ENCODE peak calls at places on chromosomes 12 and 14, in four cellular contexts. N is endothelial cell of umbilical vein, R is K562, W is GM12878. L is an unnamed sample.

GRCh38 chr12:109734219-109735000 is 20.8 kb downstream of the FAM222A start:
- DNase-seq in N (no peak), R (no peak), W (no peak), L (peak)

GRCh38 chr12:8088574-8088973 is 6.5 kb downstream of the NECAP1 start:
- DNase-seq in W (no peak), N (no peak), R (no peak), L (no peak)

GRCh38 chr14:101687756-101688546 is 73.6 kb upstream of the PPP2R5C start:
- DNase-seq in W (no peak), N (no peak), R (no peak), L (no peak)

GRCh38 chr12:66964629-66965028 is 285.8 kb upstream of the GRIP1 start:
- DNase-seq in N (no peak), W (no peak), R (no peak), L (no peak)

GRCh38 chr12:55681142-55682077 is 26.3 kb downstream of the ITGA7 start:
- DNase-seq in R (no peak), N (peak), W (no peak), L (peak)

GRCh38 chr14:76977793-76978730 is 50.4 kb downstream of the IRF2BPL start:
- DNase-seq in R (peak), W (peak), N (no peak), L (peak)

GRCh38 chr14:50272498-50272897 is 39.5 kb downstream of the L2HGDH start:
- DNase-seq in W (no peak), R (no peak), N (no peak), L (no peak)

GRCh38 chr12:95185096-95185495 is 32.2 kb downstream of the FGD6 start:
- DNase-seq in W (no peak), N (no peak), R (no peak), L (peak)

GRCh38 chr12:130044991-130045621 is 117.2 kb upstream of the FZD10 start:
- DNase-seq in R (no peak), N (no peak), W (no peak), L (no peak)

GRCh38 chr12:100857418-100857817 is 62.8 kb downstream of the ANO4 start:
- DNase-seq in R (no peak), N (no peak), W (no peak), L (no peak)

GRCh38 chr12:87870061-87870460 is 159.1 kb downstream of the C12orf50 start:
- DNase-seq in N (no peak), R (no peak), W (no peak), L (peak)

GRCh38 chr14:93700928-93701327 is 87.4 kb downstream of the PRIMA1 start:
- DNase-seq in N (no peak), W (no peak), R (no peak), L (no peak)

GRCh38 chr12:22257100-22257499 is 77.4 kb downstream of the ST8SIA1 start:
- DNase-seq in R (no peak), W (no peak), N (no peak), L (no peak)

GRCh38 chr12:89648211-89648930 is 60.3 kb downstream of the ATP2B1 start:
- DNase-seq in W (no peak), R (peak), N (no peak), L (peak)

GRCh38 chr12:109551108-109551507 is 22.2 kb downstream of the MMAB start:
- DNase-seq in N (no peak), R (no peak), W (no peak), L (no peak)

GRCh38 chr12:24600996-24601395 is 347.9 kb downstream of the BCAT1 start:
- DNase-seq in N (peak), W (no peak), R (no peak), L (peak)

GRCh38 chr12:47343684-47344567 is 264.2 kb upstream of the AMIGO2 start:
- DNase-seq in W (no peak), N (peak), R (no peak), L (peak)

GRCh38 chr12:6967548-6968100 is 2.8 kb downstream of the PHB2 start:
- DNase-seq in N (no peak), R (no peak), W (no peak), L (no peak)

GRCh38 chr12:118611295-118611694 is 234.9 kb downstream of the SUDS3 start:
- DNase-seq in R (no peak), W (no peak), N (no peak), L (no peak)

GRCh38 chr14:58749066-58749669 is 111.4 kb downstream of the DACT1 start:
- DNase-seq in W (peak), N (peak), R (peak), L (peak)

GRCh38 chr12:3752096-3752709 is 706 bp downstream of the CRACR2A start:
- DNase-seq in W (peak), R (peak), N (peak), L (no peak)

GRCh38 chr12:3748620-3749019 is 4.3 kb downstream of the CRACR2A start:
- DNase-seq in N (no peak), W (no peak), R (no peak), L (no peak)

GRCh38 chr12:3752741-3753486 is at the start of gene CRACR2A:
- DNase-seq in W (peak), R (peak), N (peak), L (peak)

GRCh38 chr12:3751151-3752095 is 1.5 kb downstream of the CRACR2A start:
- DNase-seq in R (no peak), N (no peak), W (no peak), L (no peak)

GRCh38 chr12:3750616-3751015 is 2.3 kb downstream of the CRACR2A start:
- DNase-seq in R (no peak), W (no peak), N (no peak), L (no peak)
- H3K9ac ChIP-seq in R (no peak), W (no peak), N (no peak), L (no peak)

GRCh38 chr12:3335078-3335487 is 155.9 kb upstream of the PRMT8 start:
- DNase-seq in W (no peak), N (no peak), R (no peak), L (no peak)

GRCh38 chr12:3333991-3334391 is 157.0 kb upstream of the PRMT8 start:
- DNase-seq in N (no peak), W (no peak), R (no peak), L (no peak)

GRCh38 chr12:3332190-3332589 is 158.8 kb upstream of the PRMT8 start:
- DNase-seq in W (no peak), R (no peak), N (no peak), L (peak)

GRCh38 chr12:3330976-3331375 is 160.0 kb upstream of the PRMT8 start:
- DNase-seq in W (no peak), R (no peak), N (no peak), L (no peak)

DNA sequence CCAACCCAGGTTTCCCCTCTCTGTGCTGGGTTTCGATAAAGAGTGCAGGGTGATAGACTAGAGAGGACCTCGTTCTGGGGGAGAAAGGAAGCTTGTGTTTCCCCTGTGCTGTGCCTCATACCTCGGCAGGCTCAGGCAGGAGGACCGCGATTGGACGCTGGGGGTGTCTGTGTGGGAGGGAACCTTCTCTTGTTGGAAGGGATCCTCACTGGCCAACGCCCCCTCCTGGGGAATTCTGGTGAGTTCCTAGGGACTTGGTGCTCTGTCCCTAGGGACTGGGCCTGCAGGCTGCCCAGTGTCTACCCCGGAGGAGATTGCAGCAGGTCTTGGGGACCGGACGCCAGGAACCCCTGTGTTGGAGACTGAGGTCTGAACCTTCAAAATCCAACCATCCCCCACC is 157.4 kb upstream of the PRMT8 start:
- DNase-seq in R (peak), N (no peak), W (no peak), L (no peak)
- TF ChIP-seq FOS in R (no peak), N (no peak), W (no peak), L (no peak)

DNA sequence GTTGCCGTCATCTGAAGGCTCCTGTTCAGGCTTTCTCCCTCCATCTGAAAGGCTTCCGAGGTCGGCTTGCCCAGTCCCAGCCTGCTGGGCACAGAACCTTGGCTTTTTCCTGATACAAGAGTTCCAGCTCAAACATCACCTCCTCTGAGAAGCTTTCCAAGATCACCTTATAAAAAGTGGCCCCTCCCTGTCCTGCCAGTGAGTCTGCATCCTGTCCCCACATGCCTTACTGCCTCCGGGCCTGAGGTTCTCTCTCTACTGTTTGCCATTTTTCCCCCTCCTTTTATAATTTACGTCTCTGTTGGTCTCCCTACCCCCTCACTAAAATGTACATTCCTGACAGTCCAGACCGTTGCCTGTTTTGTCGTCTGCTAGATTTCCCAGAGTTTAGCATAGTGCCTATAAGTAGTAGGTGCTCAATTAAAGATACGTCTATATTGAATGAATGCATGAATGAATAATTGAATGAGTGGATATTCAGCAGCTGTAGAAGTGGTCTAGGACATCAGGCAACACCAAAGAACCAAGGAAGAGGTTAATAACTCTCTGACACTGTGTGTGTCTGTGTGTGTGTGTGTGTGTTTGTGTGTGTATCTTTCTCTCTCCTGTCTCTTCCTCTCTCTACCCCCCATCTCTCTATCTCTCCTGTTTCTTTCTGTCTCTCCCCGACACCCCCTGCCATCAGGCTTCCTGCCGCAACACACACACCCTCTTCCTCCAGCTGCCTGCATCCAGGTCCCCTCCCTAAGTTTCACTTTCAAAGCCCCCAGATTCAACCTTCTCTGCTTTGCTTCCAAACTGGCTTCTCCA is 119.7 kb upstream of the NCOR2 start:
- DNase-seq in N (no peak), W (no peak), R (no peak), L (no peak)
- H3K9ac ChIP-seq in N (peak), W (no peak), R (peak), L (no peak)

DNA sequence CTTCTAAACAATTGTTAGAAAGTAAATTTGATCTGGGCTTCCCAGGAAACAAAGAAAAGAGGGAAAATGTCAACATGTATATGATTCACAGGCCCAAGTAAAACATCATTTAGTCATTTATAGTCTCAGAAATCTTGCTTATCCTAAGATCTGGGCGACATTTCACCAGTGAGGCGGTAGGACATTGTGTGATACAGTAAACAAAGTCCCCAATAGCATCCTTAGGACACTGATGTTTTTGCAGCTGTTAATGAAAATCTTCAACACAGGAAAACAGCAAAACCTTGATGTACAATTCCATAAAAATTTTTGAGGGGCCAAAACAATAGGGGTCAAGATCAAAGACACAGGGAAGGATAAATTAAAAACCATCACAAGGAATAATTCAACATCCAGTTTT is 20.2 kb downstream of the LMO3 start:
- DNase-seq in N (no peak), R (no peak), W (no peak), L (no peak)
- TF ChIP-seq FOS in N (no peak), R (no peak), W (no peak), L (no peak)

GRCh38 chr14:104970231-104971068 is 7.7 kb downstream of the AHNAK2 start:
- DNase-seq in N (peak), R (peak), W (no peak), L (peak)

GRCh38 chr14:104971447-104972240 is 6.5 kb downstream of the AHNAK2 start:
- DNase-seq in N (no peak), R (no peak), W (no peak), L (no peak)

GRCh38 chr14:104974146-104974541 is 4.0 kb downstream of the AHNAK2 start:
- DNase-seq in R (no peak), N (no peak), W (no peak), L (no peak)

GRCh38 chr14:104973215-104974145 is 4.7 kb downstream of the AHNAK2 start:
- DNase-seq in R (no peak), N (peak), W (no peak), L (peak)

DNA sequence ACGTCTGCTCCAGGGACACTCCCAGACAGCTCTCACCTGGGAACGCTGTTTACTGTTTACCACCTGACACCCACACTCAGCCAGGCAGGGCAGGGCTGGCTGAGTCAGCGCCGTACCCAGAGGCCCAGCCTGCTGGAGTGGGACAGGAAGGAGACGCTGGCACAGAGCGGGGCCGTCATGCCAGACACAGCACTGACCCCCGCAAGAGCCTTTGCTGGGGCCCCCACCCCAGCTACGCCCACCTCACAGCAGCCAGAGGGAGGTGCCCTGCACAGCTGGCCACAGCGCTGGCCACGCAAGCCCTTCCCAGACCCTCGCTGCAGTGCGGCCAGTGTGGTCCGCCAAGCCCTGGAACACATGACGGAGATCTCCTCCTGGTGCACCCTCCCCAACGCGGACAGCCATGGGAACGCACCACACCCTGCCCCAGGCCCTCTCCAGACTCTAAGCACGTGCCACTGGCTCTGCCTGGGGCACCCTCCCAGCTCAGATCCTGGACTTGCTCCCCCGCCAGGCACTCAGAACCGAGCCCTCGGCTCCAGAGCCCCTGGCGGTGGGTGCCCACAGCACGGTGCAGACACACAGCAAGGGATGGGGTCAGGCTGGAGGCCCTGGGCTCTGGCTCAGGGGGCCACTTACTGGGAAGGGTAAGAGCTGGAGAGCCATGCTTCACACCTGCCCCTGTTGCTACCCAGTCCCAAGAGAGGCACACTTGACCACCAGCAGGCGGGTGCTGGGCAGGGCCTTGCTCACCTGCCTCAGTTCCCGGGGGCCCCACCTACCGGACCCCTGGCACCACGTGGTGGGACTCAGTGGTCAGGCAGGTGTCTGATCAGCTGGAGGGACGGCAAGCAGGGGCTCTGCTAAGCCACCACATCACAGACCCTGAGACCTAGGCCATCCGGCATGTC is 5.6 kb downstream of the AHNAK2 start:
- DNase-seq in R (no peak), N (peak), W (no peak), L (no peak)
- H3K9ac ChIP-seq in R (no peak), N (peak), W (no peak), L (no peak)

GRCh38 chr12:58883576-58884334 is 36.5 kb downstream of the LRIG3 start:
- DNase-seq in R (no peak), N (no peak), W (no peak), L (no peak)

GRCh38 chr12:58887071-58887470 is 33.2 kb downstream of the LRIG3 start:
- DNase-seq in N (no peak), R (no peak), W (no peak), L (no peak)

GRCh38 chr12:58886474-58886873 is 33.8 kb downstream of the LRIG3 start:
- DNase-seq in R (no peak), N (no peak), W (no peak), L (no peak)

GRCh38 chr12:58884916-58885315 is 35.4 kb downstream of the LRIG3 start:
- DNase-seq in N (no peak), W (no peak), R (no peak), L (no peak)

GRCh38 chr12:58882796-58883195 is 37.5 kb downstream of the LRIG3 start:
- DNase-seq in R (no peak), N (no peak), W (no peak), L (no peak)
- TF ChIP-seq FOS in R (no peak), N (no peak), W (no peak), L (no peak)

GRCh38 chr14:53217283-53217994 is 64.3 kb upstream of the DDHD1 start:
- DNase-seq in R (peak), N (peak), W (peak), L (peak)
- H3K9ac ChIP-seq in R (peak), N (peak), W (peak), L (peak)

GRCh38 chr14:100523536-100524025 is 63.6 kb downstream of the BEGAIN start:
- DNase-seq in R (no peak), N (no peak), W (no peak), L (no peak)
- TF ChIP-seq FOS in R (no peak), N (no peak), W (no peak), L (no peak)

DNA sequence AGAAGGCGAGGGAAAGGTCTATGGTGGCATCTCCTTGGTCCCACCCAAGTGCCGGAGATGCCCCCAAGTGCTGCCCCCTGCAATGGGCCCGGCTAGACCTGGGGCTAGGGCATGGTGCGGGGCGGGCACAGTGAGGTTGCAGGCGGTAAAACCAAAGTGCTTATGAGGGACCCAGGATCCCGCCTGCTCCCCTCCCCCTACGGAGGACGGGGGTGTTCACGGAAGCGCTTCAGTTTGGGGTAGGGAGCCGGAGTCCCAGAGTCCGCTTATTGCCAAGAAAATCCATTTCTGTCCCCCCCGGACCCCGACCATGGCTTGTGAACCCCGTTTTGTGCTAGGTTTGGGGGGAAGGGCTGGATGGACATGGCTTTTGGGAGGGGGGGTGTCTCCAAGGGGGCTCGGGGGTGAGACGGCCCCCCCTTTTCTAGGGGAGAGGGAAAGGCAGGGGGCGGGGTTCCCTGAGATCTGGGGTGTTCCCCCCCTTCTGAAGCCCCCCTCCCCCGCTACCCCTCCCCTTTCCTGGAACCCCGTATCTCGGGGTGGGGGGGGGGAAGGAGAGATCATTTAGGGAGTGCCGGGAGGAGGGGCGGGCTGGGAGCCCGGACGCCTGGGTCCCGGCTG is 5.4 kb upstream of the GPR84 start:
- DNase-seq in N (no peak), R (peak), W (no peak), L (no peak)
- H3K9ac ChIP-seq in N (no peak), R (peak), W (no peak), L (peak)

GRCh38 chr14:54535126-54535525 is 25.4 kb downstream of the CGRRF1 start:
- DNase-seq in W (no peak), N (no peak), R (no peak), L (peak)
- TF ChIP-seq FOS in W (no peak), N (no peak), R (no peak), L (no peak)

L was measured in IMR-90.